ENCODE peak calls at places on chromosomes 2 and 18, in ten cellular contexts. X is IMR-90, N is NB4, T is GM12891, A is A549, J is body of pancreas, H is HCT116, E is heart left ventricle, L is tibial nerve, R is lower leg skin. G is an unnamed sample.

GRCh38 chr2:60796573-60797509 is 40.8 kb downstream of the PAPOLG start:
- DNase-seq in X (peak), T (no peak), A (no peak), N (peak), L (no peak), H (no peak), J (no peak), E (no peak), R (no peak), G (no peak)

GRCh38 chr2:148617219-148617618 is 27.3 kb upstream of the EPC2 start:
- DNase-seq in J (no peak), X (no peak), A (no peak), H (no peak), N (no peak), R (no peak), L (no peak), T (no peak), E (no peak), G (no peak)

GRCh38 chr2:43340945-43341356 is 114.5 kb upstream of the ZFP36L2 start:
- DNase-seq in N (no peak), E (no peak), A (peak), R (no peak), L (no peak), H (no peak), X (peak), J (no peak), T (no peak), G (no peak)

GRCh38 chr2:227130636-227131035 is 33.4 kb downstream of the COL4A4 start:
- DNase-seq in T (no peak), E (no peak), J (no peak), A (no peak), X (no peak), N (no peak), R (no peak), H (no peak), L (no peak), G (no peak)

GRCh38 chr2:1884933-1885580 is 140.7 kb upstream of the PXDN start:
- DNase-seq in E (peak), J (no peak), T (no peak), A (no peak), N (no peak), R (peak), H (no peak), L (peak), X (peak), G (no peak)

GRCh38 chr2:226489765-226490164 is 309.9 kb downstream of the IRS1 start:
- DNase-seq in X (peak), A (peak), E (no peak), R (no peak), T (no peak), J (no peak), L (no peak), H (no peak), N (no peak), G (no peak)

GRCh38 chr2:69449906-69450305 is 12.7 kb upstream of the NFU1 start:
- DNase-seq in J (no peak), H (no peak), T (no peak), N (no peak), L (no peak), A (no peak), R (no peak), X (peak), E (no peak), G (no peak)

GRCh38 chr2:161424992-161425391 is 8.9 kb downstream of the TBR1 start:
- DNase-seq in J (no peak), N (no peak), H (no peak), E (no peak), A (no peak), L (no peak), R (no peak), X (no peak), T (no peak), G (peak)

GRCh38 chr2:240949791-240950705 is 43.9 kb downstream of the CROCC2 start:
- DNase-seq in R (peak), N (no peak), X (no peak), A (no peak), H (no peak), L (peak), T (no peak), J (no peak), E (peak), G (no peak)

GRCh38 chr2:58702302-58702696 is 461.2 kb upstream of the FANCL start:
- DNase-seq in X (peak), H (no peak), T (no peak), A (no peak), R (no peak), E (no peak), N (no peak), L (no peak), J (peak), G (no peak)

GRCh38 chr18:40159141-40160017 is 1795.7 kb upstream of the PIK3C3 start:
- DNase-seq in E (no peak), R (no peak), N (peak), H (peak), A (no peak), X (peak), J (no peak), L (no peak), T (no peak), G (peak)

GRCh38 chr2:72931280-72931910 is 14.1 kb downstream of the EMX1 start:
- DNase-seq in X (peak), T (no peak), E (no peak), J (no peak), H (no peak), A (no peak), R (no peak), N (no peak), L (no peak), G (no peak)

GRCh38 chr18:11119962-11120361 is 29.4 kb downstream of the PIEZO2 start:
- DNase-seq in H (no peak), X (no peak), J (no peak), N (no peak), R (no peak), T (no peak), L (no peak), E (no peak), A (peak), G (no peak)

GRCh38 chr2:29420484-29420883 is 305.3 kb downstream of the CLIP4 start:
- DNase-seq in J (no peak), A (no peak), E (no peak), T (no peak), H (no peak), N (no peak), L (no peak), R (no peak), X (no peak), G (no peak)

GRCh38 chr2:69945447-69945846 is 16.0 kb downstream of the ASPRV1 start:
- DNase-seq in X (no peak), T (no peak), E (no peak), A (no peak), N (peak), H (no peak), J (peak), L (no peak), R (no peak), G (no peak)

GRCh38 chr18:47528343-47528742 is 276.9 kb upstream of the SKOR2 start:
- DNase-seq in N (peak), L (no peak), J (no peak), R (no peak), H (no peak), E (no peak), T (no peak), X (no peak), A (no peak), G (no peak)

DNA sequence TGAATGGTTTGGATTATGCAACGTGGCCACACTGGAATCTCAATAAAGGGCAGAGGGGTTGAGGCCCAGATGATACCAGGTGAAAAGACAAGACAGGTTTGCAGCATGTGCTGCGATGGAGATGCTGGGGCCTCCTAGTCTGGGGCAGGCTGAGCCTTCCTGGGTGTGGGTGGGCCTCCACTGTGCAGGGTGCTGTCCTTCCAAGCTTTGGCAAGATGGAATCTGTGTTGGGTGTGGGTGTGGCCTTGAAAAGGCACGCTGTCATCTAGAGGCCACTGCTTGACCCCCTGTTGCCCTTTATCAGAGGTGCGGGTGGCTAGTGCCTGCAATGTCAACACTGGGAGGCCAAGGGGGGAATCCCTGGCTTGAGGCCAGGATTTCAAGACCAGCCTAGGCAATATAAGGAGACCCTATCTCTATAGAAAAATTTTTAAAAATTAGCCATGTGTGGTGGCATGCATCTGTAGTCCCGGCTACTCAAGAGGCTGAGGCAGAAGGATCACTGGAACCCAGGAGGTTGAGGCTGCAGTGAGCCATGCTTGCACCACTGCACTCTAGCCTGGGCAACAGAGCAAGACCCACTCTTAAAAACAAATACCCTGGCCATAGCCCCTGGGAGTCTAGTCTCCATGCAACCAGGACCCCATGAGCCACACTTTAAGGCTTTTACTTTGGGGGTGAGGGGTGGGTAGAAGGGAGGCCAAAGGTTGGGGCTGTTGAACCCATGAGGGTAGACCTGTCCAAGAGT is 13.8 kb downstream of the RRM2 start:
- DNase-seq in X (no peak), H (no peak), N (peak), A (no peak), R (no peak), L (no peak), J (no peak), T (no peak), E (no peak), G (peak)
- TF ChIP-seq POLR2A in X (no peak), H (peak), N (no peak), A (no peak), R (no peak), L (no peak), J (no peak), T (no peak), E (no peak), G (no peak)

GRCh38 chr2:10448208-10448645 is at the start of gene ODC1:
- DNase-seq in H (peak), A (peak), L (peak), X (peak), R (peak), J (peak), N (peak), T (no peak), E (peak), G (peak)
- TF ChIP-seq POLR2A in H (peak), A (peak), L (peak), X (peak), R (peak), J (peak), N (no peak), T (no peak), E (no peak), G (peak)

DNA sequence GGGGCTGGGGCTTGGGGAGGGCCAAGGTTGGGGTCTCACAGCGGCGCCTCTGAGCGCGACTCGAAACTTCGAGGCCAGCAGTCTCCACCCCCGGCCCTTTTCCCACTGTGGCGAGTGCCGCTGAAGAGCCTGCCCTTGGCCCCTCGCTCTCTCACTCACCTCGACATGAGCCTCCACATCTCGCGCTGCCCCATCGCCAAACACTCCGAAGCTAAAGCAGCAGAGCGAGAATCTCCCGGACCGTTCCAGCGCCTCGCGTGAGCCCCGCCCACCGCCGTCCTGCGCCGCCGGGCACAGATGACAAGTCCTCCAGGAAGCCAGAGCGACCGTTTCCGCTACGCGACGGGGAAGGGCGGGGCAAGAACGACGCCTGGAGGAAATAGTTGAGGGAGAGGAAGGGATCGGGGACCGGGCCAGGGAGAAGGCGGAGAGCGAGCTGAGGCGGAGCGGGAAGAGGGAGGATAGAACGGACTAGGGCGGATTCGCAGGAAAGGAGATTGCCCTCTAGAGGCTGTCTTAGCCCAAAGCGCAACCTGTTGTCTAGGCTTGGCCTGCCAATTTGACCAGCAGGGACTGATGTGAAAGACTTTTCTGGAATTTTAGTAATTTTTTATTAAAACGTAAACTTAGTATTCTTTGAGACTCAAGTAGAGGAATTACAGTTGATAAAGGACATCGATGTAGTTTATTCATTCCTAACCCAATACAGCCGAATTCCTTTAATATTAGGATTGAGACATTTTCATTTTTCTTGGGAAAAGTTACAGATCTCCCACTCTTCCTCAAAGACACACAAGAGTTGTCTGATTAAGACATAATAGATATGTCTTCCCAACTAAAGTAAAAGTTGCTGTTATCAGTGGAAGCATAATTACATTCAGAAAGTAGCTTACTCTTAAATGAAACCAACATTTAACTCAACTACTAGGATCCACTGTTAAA is at the start of gene HIBCH:
- DNase-seq in A (peak), R (peak), H (peak), L (peak), X (peak), J (peak), E (peak), T (peak), N (peak), G (peak)
- TF ChIP-seq POLR2A in A (peak), R (no peak), H (peak), L (peak), X (no peak), J (peak), E (peak), T (peak), N (peak), G (peak)

GRCh38 chr2:10331702-10332401 is 29.1 kb downstream of the HPCAL1 start:
- DNase-seq in A (no peak), R (no peak), H (no peak), N (peak), T (peak), J (peak), X (no peak), L (no peak), E (no peak), G (no peak)

GRCh38 chr2:10332402-10333246 is 29.9 kb downstream of the HPCAL1 start:
- DNase-seq in R (no peak), T (no peak), J (no peak), N (no peak), H (no peak), E (no peak), X (no peak), L (no peak), A (no peak), G (peak)

GRCh38 chr2:10329880-10330699 is 27.4 kb downstream of the HPCAL1 start:
- DNase-seq in A (peak), R (no peak), E (no peak), N (no peak), J (no peak), T (no peak), L (no peak), H (no peak), X (peak), G (no peak)

GRCh38 chr2:10330700-10331032 is 28.0 kb downstream of the HPCAL1 start:
- DNase-seq in N (no peak), H (no peak), T (no peak), A (no peak), X (no peak), E (no peak), J (no peak), R (no peak), L (no peak), G (no peak)

GRCh38 chr2:10331033-10331701 is 28.5 kb downstream of the HPCAL1 start:
- DNase-seq in T (peak), X (no peak), J (peak), E (peak), R (peak), N (peak), H (peak), A (peak), L (peak), G (peak)
- TF ChIP-seq POLR2A in T (no peak), X (no peak), J (no peak), E (no peak), R (no peak), N (no peak), H (no peak), A (no peak), L (no peak), G (no peak)

G was measured in erythroblast.